ENCODE peak calls at places on chromosomes 11 and 22, in seven cellular contexts. C, N, X, V, H, D and E are unnamed samples.

GRCh38 chr11:36306888-36307287 is 10.8 kb downstream of the PRR5L start:
- DNase-seq in D (peak; percentile 36), N (no peak), H (peak; percentile 37), C (peak; percentile 27), X (no peak), V (no peak), E (peak; percentile 42)

GRCh38 chr11:47111318-47111804 is 65.3 kb downstream of the ARFGAP2 start:
- DNase-seq in X (no peak), N (peak; percentile 92), H (no peak), V (no peak), D (no peak), C (no peak), E (no peak)

GRCh38 chr11:44468338-44468988 is 97.0 kb upstream of the CD82 start:
- DNase-seq in V (no peak), D (no peak), C (no peak), H (no peak), N (no peak), X (no peak), E (no peak)

GRCh38 chr11:69481393-69481844 is at the start of gene LINC01488:
- DNase-seq in N (no peak), H (no peak), C (no peak), D (no peak), X (no peak), V (no peak), E (no peak)

GRCh38 chr11:66112640-66113098 is 42.6 kb downstream of the PACS1 start:
- DNase-seq in D (no peak), C (no peak), H (no peak), X (no peak), V (no peak), N (no peak), E (no peak)

GRCh38 chr11:72243173-72243566 is 806 bp downstream of the PHOX2A start:
- DNase-seq in V (no peak), C (no peak), D (no peak), N (no peak), X (no peak), H (no peak), E (no peak)

GRCh38 chr11:19711911-19712280 is 741 bp upstream of the NAV2 start:
- DNase-seq in V (peak; percentile 15), N (no peak), H (no peak), X (no peak), C (no peak), D (no peak), E (no peak)

GRCh38 chr22:17095538-17095937 is 10.7 kb downstream of the IL17RA start:
- DNase-seq in X (no peak), V (peak; percentile 57), D (no peak), N (no peak), H (peak; percentile 61), C (no peak), E (no peak)

GRCh38 chr11:47924184-47924671 is 56.1 kb upstream of the PTPRJ start:
- DNase-seq in H (no peak), C (peak; percentile 41), N (no peak), V (no peak), D (peak; percentile 45), X (no peak), E (peak; percentile 92)

GRCh38 chr11:124302291-124302690 is 11.5 kb downstream of the OR8D1 start:
- DNase-seq in C (no peak), X (no peak), D (no peak), N (no peak), H (no peak), V (no peak), E (peak; percentile 27)

GRCh38 chr11:8093931-8094575 is 13.0 kb downstream of the TUB start:
- DNase-seq in V (no peak), C (no peak), N (no peak), H (no peak), X (no peak), D (no peak), E (no peak)

GRCh38 chr11:10673476-10674062 is 20.0 kb downstream of the IRAG1 start:
- DNase-seq in X (no peak), C (no peak), N (no peak), V (no peak), H (no peak), D (no peak), E (no peak)

GRCh38 chr22:43270314-43270908 is 72.8 kb downstream of the SCUBE1 start:
- DNase-seq in X (peak; percentile 82), D (peak; percentile 69), C (no peak), V (peak; percentile 42), N (no peak), H (no peak), E (peak; percentile 38)

GRCh38 chr11:48384670-48385069 is 18.4 kb upstream of the OR4C5 start:
- DNase-seq in H (no peak), C (no peak), X (peak; percentile 46), D (no peak), V (peak; percentile 10), N (no peak), E (no peak)

GRCh38 chr11:114187173-114187572 is 109.0 kb upstream of the NNMT start:
- DNase-seq in D (no peak), X (no peak), C (no peak), H (no peak), V (no peak), N (no peak), E (no peak)

GRCh38 chr22:27108425-27109114 is 451.2 kb downstream of the MIAT start:
- DNase-seq in X (no peak), D (no peak), C (no peak), V (no peak), N (no peak), H (peak; percentile 69), E (no peak)

GRCh38 chr22:24421428-24421931 is 5.9 kb upstream of the ADORA2A start:
- DNase-seq in X (peak; percentile 84), D (peak; percentile 73), H (peak; percentile 56), N (no peak), V (peak; percentile 44), C (peak; percentile 12), E (no peak)

GRCh38 chr11:82703796-82704195 is 29.9 kb downstream of the FAM181B start:
- DNase-seq in X (no peak), H (no peak), D (no peak), V (no peak), N (no peak), C (no peak), E (no peak)

GRCh38 chr11:61092908-61093763 is 9.2 kb upstream of the CD5 start:
- DNase-seq in H (no peak), X (no peak), C (no peak), N (no peak), D (no peak), V (no peak), E (no peak)

GRCh38 chr11:80167766-80168165 is 726.9 kb upstream of the TENM4 start:
- DNase-seq in H (no peak), X (no peak), C (no peak), N (no peak), V (no peak), D (no peak), E (no peak)

GRCh38 chr11:122843281-122844150 is 5.2 kb downstream of the CRTAM start:
- DNase-seq in X (no peak), D (peak; percentile 81), H (no peak), N (no peak), C (no peak), V (no peak), E (no peak)

GRCh38 chr22:35346596-35347220 is 34.2 kb upstream of the HMOX1 start:
- DNase-seq in C (no peak), V (no peak), N (no peak), X (no peak), H (no peak), D (no peak), E (no peak)

GRCh38 chr22:21031545-21032036 is 770 bp downstream of the SLC7A4 start:
- DNase-seq in C (no peak), D (no peak), V (no peak), H (no peak), N (no peak), X (no peak), E (no peak)

GRCh38 chr22:44261861-44262595 is 50.7 kb downstream of the SHISAL1 start:
- DNase-seq in D (no peak), C (no peak), H (peak; percentile 78), X (no peak), N (no peak), V (no peak), E (no peak)

GRCh38 chr22:37525073-37525745 is 6.0 kb upstream of the CARD10 start:
- DNase-seq in D (no peak), X (no peak), H (peak; percentile 37), V (no peak), N (no peak), C (peak; percentile 60), E (no peak)

GRCh38 chr11:1336836-1337646 is 27.6 kb upstream of the TOLLIP start:
- DNase-seq in D (no peak), V (no peak), H (peak; percentile 80), C (no peak), X (peak; percentile 79), N (no peak), E (no peak)

GRCh38 chr22:30261134-30261533 is 5.5 kb downstream of the OSM start:
- DNase-seq in V (no peak), C (no peak), D (peak; percentile 41), N (no peak), H (no peak), X (no peak), E (no peak)
- TF ChIP-seq JUND in V (no peak), C (no peak), D (no peak), N (no peak), H (no peak), X (no peak), E (no peak)

GRCh38 chr22:39349506-39349966 is 255 bp upstream of the SYNGR1 start:
- DNase-seq in C (no peak), H (peak; percentile 95), V (peak; percentile 96), N (no peak), X (peak; percentile 70), D (no peak), E (no peak)
- TF ChIP-seq JUND in C (no peak), H (no peak), V (no peak), N (no peak), X (no peak), D (no peak), E (no peak)

DNA sequence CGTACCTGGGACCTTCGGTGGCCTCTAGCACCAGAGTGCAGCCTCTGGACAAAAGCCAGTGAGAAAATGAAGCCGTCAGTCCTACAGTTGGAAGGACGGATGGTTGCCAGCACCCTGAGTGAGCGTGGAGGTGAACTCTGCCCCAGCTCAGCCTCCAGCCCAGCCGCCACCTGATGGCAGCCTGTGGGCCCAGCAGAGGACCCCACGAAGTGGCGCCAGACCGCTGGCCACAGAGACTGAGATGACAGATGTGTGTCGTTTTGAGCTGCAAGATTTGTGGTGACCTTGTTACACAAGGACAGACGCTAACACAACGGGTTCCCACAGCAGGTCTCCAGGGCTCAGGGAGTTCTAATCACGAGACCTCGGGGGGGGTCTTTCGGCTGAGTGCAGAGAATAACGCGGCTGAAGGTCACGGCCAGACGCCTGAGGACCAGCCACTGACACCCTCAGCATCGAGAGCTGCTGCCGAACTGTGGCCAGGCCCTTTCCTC is 75.0 kb downstream of the BRD1 start:
- DNase-seq in C (no peak), D (no peak), V (no peak), H (peak; percentile 56), X (no peak), N (no peak), E (no peak)
- TF ChIP-seq JUND in C (no peak), D (no peak), V (no peak), H (no peak), X (no peak), N (no peak), E (no peak)

DNA sequence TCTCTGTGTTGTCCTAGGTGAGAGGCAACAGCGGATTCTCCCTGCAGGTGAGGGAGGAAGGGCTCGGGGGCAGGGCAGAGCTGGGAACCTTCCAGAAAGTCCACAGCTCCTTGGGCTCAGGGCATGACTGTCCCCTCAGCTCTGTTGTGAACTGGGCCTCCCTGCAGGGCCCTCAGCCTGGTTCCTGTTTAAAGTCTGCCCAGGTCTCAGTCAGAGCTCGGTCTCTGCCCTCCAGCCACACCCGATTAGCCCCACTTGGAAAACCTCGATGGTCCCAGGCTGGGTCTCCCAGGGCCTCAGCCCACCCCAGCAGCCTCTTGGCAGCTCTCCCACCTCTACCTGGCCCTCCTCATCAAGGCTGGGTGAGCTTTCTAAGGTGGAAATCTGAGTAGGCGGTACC is 65.3 kb upstream of the SLC22A12 start:
- DNase-seq in H (no peak), D (no peak), N (no peak), C (no peak), V (no peak), X (no peak), E (no peak)
- TF ChIP-seq JUND in H (no peak), D (no peak), N (no peak), C (no peak), V (no peak), X (no peak), E (no peak)